ENCODE peak calls at places on chromosomes 13 and 19, in nine cellular contexts. One of them, this sample, is unnamed.
A peak's percentile ranks its signal among the peaks of the same experiment; 100 is the strongest.

GRCh38 chr19:44897835-44898234 is 6.8 kb downstream of the TOMM40 start:
- DNase-seq in IMR-90: no peak
- DNase-seq in uterus: no peak
- DNase-seq in EL: no peak
- DNase-seq in renal cortical epithelial cell: no peak
- DNase-seq in activated B cell treated with CpG ODN at 0.5 μM for 24 hours: no peak
- DNase-seq in HT1080: no peak
- DNase-seq in heart left ventricle: no peak
- DNase-seq in mucosa of gallbladder: no peak
- DNase-seq in this sample: no peak

GRCh38 chr19:1016647-1017114 is 4.2 kb downstream of the TMEM259 start:
- DNase-seq in renal cortical epithelial cell: peak; percentile 85
- DNase-seq in mucosa of gallbladder: no peak
- DNase-seq in IMR-90: peak; percentile 77
- DNase-seq in EL: peak; percentile 61
- DNase-seq in activated B cell treated with CpG ODN at 0.5 μM for 24 hours: no peak
- DNase-seq in HT1080: no peak
- DNase-seq in uterus: no peak
- DNase-seq in heart left ventricle: no peak
- DNase-seq in this sample: no peak

GRCh38 chr13:48125794-48126228 is 30.9 kb upstream of the MED4 start:
- DNase-seq in mucosa of gallbladder: peak; percentile 22
- DNase-seq in heart left ventricle: peak; percentile 53
- DNase-seq in HT1080: no peak
- DNase-seq in EL: no peak
- DNase-seq in activated B cell treated with CpG ODN at 0.5 μM for 24 hours: no peak
- DNase-seq in uterus: peak; percentile 25
- DNase-seq in renal cortical epithelial cell: peak; percentile 72
- DNase-seq in IMR-90: no peak
- DNase-seq in this sample: peak; percentile 8

GRCh38 chr19:47542030-47542475 is 27.2 kb upstream of the NAPA start:
- DNase-seq in HT1080: no peak
- DNase-seq in heart left ventricle: peak; percentile 47
- DNase-seq in uterus: peak; percentile 62
- DNase-seq in IMR-90: peak; percentile 59
- DNase-seq in EL: peak; percentile 28
- DNase-seq in renal cortical epithelial cell: no peak
- DNase-seq in mucosa of gallbladder: peak; percentile 54
- DNase-seq in activated B cell treated with CpG ODN at 0.5 μM for 24 hours: no peak
- DNase-seq in this sample: no peak

GRCh38 chr13:113789167-113789566 is 30.1 kb downstream of the TMEM255B start:
- DNase-seq in activated B cell treated with CpG ODN at 0.5 μM for 24 hours: no peak
- DNase-seq in EL: no peak
- DNase-seq in HT1080: no peak
- DNase-seq in uterus: no peak
- DNase-seq in renal cortical epithelial cell: no peak
- DNase-seq in heart left ventricle: no peak
- DNase-seq in mucosa of gallbladder: no peak
- DNase-seq in IMR-90: no peak
- DNase-seq in this sample: no peak

GRCh38 chr19:2974342-2974932 is 2.9 kb upstream of the TLE6 start:
- DNase-seq in renal cortical epithelial cell: no peak
- DNase-seq in activated B cell treated with CpG ODN at 0.5 μM for 24 hours: no peak
- DNase-seq in HT1080: no peak
- DNase-seq in EL: no peak
- DNase-seq in IMR-90: no peak
- DNase-seq in mucosa of gallbladder: no peak
- DNase-seq in heart left ventricle: peak; percentile 70
- DNase-seq in uterus: peak; percentile 71
- DNase-seq in this sample: peak; percentile 11

GRCh38 chr19:5002143-5002542 is 33.2 kb downstream of the KDM4B start:
- DNase-seq in EL: peak; percentile 81
- DNase-seq in IMR-90: peak; percentile 73
- DNase-seq in mucosa of gallbladder: no peak
- DNase-seq in renal cortical epithelial cell: peak; percentile 55
- DNase-seq in heart left ventricle: peak; percentile 2
- DNase-seq in uterus: no peak
- DNase-seq in activated B cell treated with CpG ODN at 0.5 μM for 24 hours: no peak
- DNase-seq in HT1080: peak; percentile 62
- DNase-seq in this sample: peak; percentile 60

GRCh38 chr19:7916137-7916907 is 1.7 kb downstream of the TGFBR3L start:
- DNase-seq in mucosa of gallbladder: no peak
- DNase-seq in heart left ventricle: no peak
- DNase-seq in uterus: no peak
- DNase-seq in renal cortical epithelial cell: no peak
- DNase-seq in activated B cell treated with CpG ODN at 0.5 μM for 24 hours: peak; percentile 49
- DNase-seq in EL: peak; percentile 32
- DNase-seq in HT1080: no peak
- DNase-seq in IMR-90: no peak
- DNase-seq in this sample: peak; percentile 63

GRCh38 chr19:32864318-32865007 is 5.1 kb downstream of the SLC7A9 start:
- DNase-seq in HT1080: no peak
- DNase-seq in EL: no peak
- DNase-seq in IMR-90: no peak
- DNase-seq in renal cortical epithelial cell: no peak
- DNase-seq in mucosa of gallbladder: no peak
- DNase-seq in activated B cell treated with CpG ODN at 0.5 μM for 24 hours: no peak
- DNase-seq in heart left ventricle: no peak
- DNase-seq in uterus: no peak
- DNase-seq in this sample: no peak